ENCODE peak calls at places on chromosomes 4 and X, in eight cellular contexts. G, V, S, X, H, F, R and D are unnamed samples. For H3K79me2, the result is how much of the 10 kb centered on the place peaks cover.

GRCh38 chr4:168537556-168537955 is 40.7 kb downstream of the PALLD start:
- DNase-seq in G (no peak), V (no peak), S (peak), X (peak), H (no peak), F (no peak), R (no peak), D (no peak)

GRCh38 chr4:139167774-139168444 is 9.1 kb downstream of the ELF2 start:
- DNase-seq in G (peak), V (no peak), S (peak), X (peak), H (peak), F (peak), R (peak), D (peak)

GRCh38 chr4:47122592-47123291 is 91.4 kb downstream of the GABRB1 start:
- DNase-seq in G (peak), V (peak), S (peak), X (peak), H (peak), F (peak), R (peak), D (peak)

GRCh38 chr4:20859097-20859781 is 159.0 kb downstream of the PACRGL start:
- DNase-seq in G (no peak), V (no peak), S (no peak), X (peak), H (no peak), F (no peak), R (peak), D (no peak)

GRCh38 chr4:135368826-135369225 is 1167.2 kb upstream of the PABPC4L start:
- DNase-seq in G (no peak), V (no peak), S (no peak), X (peak), H (no peak), F (no peak), R (no peak), D (no peak)

GRCh38 chr4:14568356-14568755 is 433.9 kb upstream of the CPEB2 start:
- DNase-seq in G (no peak), V (no peak), S (no peak), X (no peak), H (no peak), F (no peak), R (no peak), D (no peak)

GRCh38 chr4:71765349-71765748 is 18.5 kb downstream of the GC start:
- DNase-seq in G (no peak), V (no peak), S (peak), X (no peak), H (no peak), F (no peak), R (no peak), D (no peak)

GRCh38 chr4:732911-733630 is 27.4 kb downstream of the PCGF3 start:
- DNase-seq in G (no peak), V (no peak), S (no peak), X (no peak), H (no peak), F (no peak), R (no peak), D (no peak)

GRCh38 chr4:181548873-181549541 is 694.2 kb upstream of the TENM3 start:
- DNase-seq in G (no peak), V (no peak), S (peak), X (peak), H (no peak), F (peak), R (no peak), D (no peak)

GRCh38 chr4:70705856-70706461 is 15.8 kb upstream of the RUFY3 start:
- DNase-seq in G (no peak), V (no peak), S (peak), X (peak), H (no peak), F (no peak), R (no peak), D (no peak)

GRCh38 chrX:134000260-134001245 is 15.2 kb upstream of the GPC3 start:
- DNase-seq in G (no peak), V (peak), S (no peak), X (no peak), H (no peak), F (no peak), R (no peak), D (no peak)

GRCh38 chr4:181569553-181569952 is 673.6 kb upstream of the TENM3 start:
- DNase-seq in G (peak), V (peak), S (peak), X (peak), H (peak), F (peak), R (peak), D (peak)

GRCh38 chr4:64581422-64581821 is 172.2 kb upstream of the TECRL start:
- DNase-seq in G (no peak), V (no peak), S (peak), X (peak), H (peak), F (no peak), R (no peak), D (no peak)

GRCh38 chrX:100685284-100685996 is 41.4 kb downstream of the SRPX2 start:
- DNase-seq in G (peak), V (peak), S (peak), X (peak), H (peak), F (peak), R (peak), D (peak)

GRCh38 chr4:152690706-152691651 is 11.2 kb upstream of the TMEM154 start:
- DNase-seq in G (no peak), V (no peak), S (peak), X (no peak), H (no peak), F (no peak), R (no peak), D (no peak)

GRCh38 chr4:30380404-30380998 is 339.7 kb upstream of the PCDH7 start:
- DNase-seq in G (peak), V (peak), S (peak), X (peak), H (peak), F (peak), R (peak), D (peak)

GRCh38 chr4:122458625-122459024 is 2.1 kb upstream of the IL2 start:
- DNase-seq in G (no peak), V (no peak), S (peak), X (peak), H (peak), F (no peak), R (no peak), D (no peak)

GRCh38 chr4:117596917-117597316 is 437.4 kb upstream of the NDST3 start:
- DNase-seq in G (no peak), V (no peak), S (no peak), X (no peak), H (no peak), F (no peak), R (no peak), D (no peak)

GRCh38 chr4:143338313-143338712 is 1.6 kb downstream of the GAB1 start:
- DNase-seq in G (no peak), V (no peak), S (peak), X (peak), H (no peak), F (no peak), R (no peak), D (no peak)

GRCh38 chr4:139988863-139989765 is 164.9 kb downstream of the MAML3 start:
- DNase-seq in G (no peak), V (peak), S (peak), X (peak), H (peak), F (peak), R (no peak), D (no peak)

GRCh38 chrX:16882702-16883486 is 12.7 kb upstream of the RBBP7 start:
- DNase-seq in G (peak), V (peak), S (peak), X (peak), H (peak), F (peak), R (peak), D (peak)

GRCh38 chr4:57078685-57079521 is 31.3 kb downstream of the IGFBP7 start:
- DNase-seq in G (no peak), V (peak), S (no peak), X (no peak), H (peak), F (no peak), R (no peak), D (no peak)

GRCh38 chrX:102712216-102712966 is at the start of gene GPRASP2:
- DNase-seq in G (no peak), V (peak), S (peak), X (peak), H (peak), F (no peak), R (peak), D (no peak)

GRCh38 chrX:115957862-115958490 is 212.6 kb upstream of the AGTR2 start:
- DNase-seq in G (peak), V (peak), S (no peak), X (peak), H (no peak), F (no peak), R (peak), D (no peak)

GRCh38 chr4:70356185-70356584 is 4.4 kb upstream of the SMR3A start:
- DNase-seq in G (no peak), V (no peak), S (no peak), X (no peak), H (no peak), F (no peak), R (no peak), D (no peak)

GRCh38 chr4:185196437-185196836 is 7.4 kb downstream of the CFAP97 start:
- DNase-seq in G (no peak), V (no peak), S (no peak), X (no peak), H (no peak), F (peak), R (no peak), D (no peak)

GRCh38 chrX:117636826-117637225 is 479.8 kb downstream of the KLHL13 start:
- DNase-seq in G (no peak), V (no peak), S (no peak), X (no peak), H (no peak), F (no peak), R (no peak), D (no peak)

GRCh38 chr4:40264497-40264896 is 67.7 kb downstream of the RHOH start:
- DNase-seq in G (no peak), V (no peak), S (peak), X (no peak), H (peak), F (no peak), R (no peak), D (no peak)

GRCh38 chrX:13937370-13938052 is 92.2 kb downstream of the GEMIN8 start:
- DNase-seq in G (no peak), V (peak), S (peak), X (no peak), H (no peak), F (no peak), R (peak), D (no peak)

GRCh38 chrX:138986866-138987265 is 275.3 kb upstream of the FGF13 start:
- DNase-seq in G (no peak), V (no peak), S (peak), X (peak), H (no peak), F (no peak), R (no peak), D (no peak)

GRCh38 chr4:107512549-107512948 is 207.5 kb downstream of the PAPSS1 start:
- DNase-seq in G (no peak), V (no peak), S (no peak), X (no peak), H (no peak), F (no peak), R (no peak), D (no peak)

GRCh38 chrX:124829930-124830329 is 483.6 kb downstream of the SH2D1A start:
- DNase-seq in G (no peak), V (no peak), S (no peak), X (no peak), H (no peak), F (no peak), R (no peak), D (peak)

GRCh38 chr4:6281436-6282144 is 11.9 kb downstream of the WFS1 start:
- DNase-seq in G (no peak), V (no peak), S (no peak), X (no peak), H (no peak), F (no peak), R (no peak), D (no peak)

GRCh38 chr4:177699365-177700213 is 257.4 kb upstream of the AGA start:
- DNase-seq in G (no peak), V (no peak), S (peak), X (peak), H (no peak), F (no peak), R (no peak), D (no peak)

DNA sequence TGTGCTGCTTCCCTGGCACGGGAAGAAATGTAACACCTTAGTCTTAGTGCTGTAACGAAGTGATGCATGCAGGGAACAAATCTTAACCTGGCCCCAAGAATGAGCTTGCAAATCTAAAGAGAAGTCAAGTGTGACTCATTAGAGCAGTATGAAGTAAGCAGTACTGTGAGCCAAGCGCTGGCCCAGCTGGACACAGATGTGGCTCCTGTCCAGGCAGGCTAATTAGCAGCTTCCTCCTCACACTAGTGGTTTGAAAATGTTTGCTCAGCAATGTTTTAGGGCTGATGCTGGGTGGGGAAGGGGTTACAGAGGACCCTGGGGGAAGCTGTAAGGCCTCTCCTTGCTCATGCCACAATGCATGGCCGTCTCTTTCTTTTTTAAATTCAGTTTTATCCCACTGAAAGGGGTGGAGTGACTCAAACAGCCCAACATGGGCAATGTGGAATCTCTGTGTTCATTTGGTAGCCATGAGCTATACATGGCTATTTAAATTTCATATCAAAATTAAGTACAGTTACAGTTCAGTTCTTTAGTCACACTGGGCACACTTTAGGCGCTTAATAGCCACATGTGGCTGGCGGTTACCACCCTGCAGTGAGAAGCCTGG is 48.9 kb downstream of the MAP7D2 start:
- DNase-seq in G (no peak), V (no peak), S (peak), X (peak), H (peak), F (peak), R (peak), D (no peak)
- TF ChIP-seq EZH2phosphoT487 in G (no peak), V (no peak), S (no peak), X (no peak), H (no peak), F (no peak), R (no peak), D (no peak)

GRCh38 chr4:7828926-7829325 is 110.7 kb downstream of the AFAP1 start:
- DNase-seq in G (no peak), V (no peak), S (peak), X (no peak), H (no peak), F (no peak), R (no peak), D (no peak)

GRCh38 chr4:7830747-7831146 is 108.9 kb downstream of the AFAP1 start:
- DNase-seq in G (no peak), V (no peak), S (no peak), X (no peak), H (no peak), F (no peak), R (no peak), D (no peak)

GRCh38 chr4:7831330-7831729 is 108.3 kb downstream of the AFAP1 start:
- DNase-seq in G (peak), V (no peak), S (peak), X (no peak), H (no peak), F (no peak), R (no peak), D (no peak)

GRCh38 chr4:7828011-7828720 is 111.5 kb downstream of the AFAP1 start:
- DNase-seq in G (peak), V (no peak), S (peak), X (peak), H (peak), F (no peak), R (peak), D (no peak)

GRCh38 chr4:7829687-7830580 is 109.7 kb downstream of the AFAP1 start:
- DNase-seq in G (no peak), V (no peak), S (no peak), X (no peak), H (no peak), F (no peak), R (no peak), D (no peak)
- H3K79me2 ChIP-seq in G (under half), V (under half), S (half or more), X (half or more), H (under half), F (under half), R (half or more), D (under half)

GRCh38 chrX:108397627-108398392 is 40.4 kb downstream of the COL4A6 start:
- DNase-seq in G (no peak), V (no peak), S (peak), X (peak), H (no peak), F (no peak), R (no peak), D (no peak)

GRCh38 chrX:108396188-108396885 is 41.9 kb downstream of the COL4A6 start:
- DNase-seq in G (no peak), V (no peak), S (peak), X (peak), H (peak), F (peak), R (no peak), D (no peak)

GRCh38 chrX:108396986-108397385 is 41.2 kb downstream of the COL4A6 start:
- DNase-seq in G (no peak), V (no peak), S (no peak), X (no peak), H (no peak), F (no peak), R (no peak), D (no peak)

DNA sequence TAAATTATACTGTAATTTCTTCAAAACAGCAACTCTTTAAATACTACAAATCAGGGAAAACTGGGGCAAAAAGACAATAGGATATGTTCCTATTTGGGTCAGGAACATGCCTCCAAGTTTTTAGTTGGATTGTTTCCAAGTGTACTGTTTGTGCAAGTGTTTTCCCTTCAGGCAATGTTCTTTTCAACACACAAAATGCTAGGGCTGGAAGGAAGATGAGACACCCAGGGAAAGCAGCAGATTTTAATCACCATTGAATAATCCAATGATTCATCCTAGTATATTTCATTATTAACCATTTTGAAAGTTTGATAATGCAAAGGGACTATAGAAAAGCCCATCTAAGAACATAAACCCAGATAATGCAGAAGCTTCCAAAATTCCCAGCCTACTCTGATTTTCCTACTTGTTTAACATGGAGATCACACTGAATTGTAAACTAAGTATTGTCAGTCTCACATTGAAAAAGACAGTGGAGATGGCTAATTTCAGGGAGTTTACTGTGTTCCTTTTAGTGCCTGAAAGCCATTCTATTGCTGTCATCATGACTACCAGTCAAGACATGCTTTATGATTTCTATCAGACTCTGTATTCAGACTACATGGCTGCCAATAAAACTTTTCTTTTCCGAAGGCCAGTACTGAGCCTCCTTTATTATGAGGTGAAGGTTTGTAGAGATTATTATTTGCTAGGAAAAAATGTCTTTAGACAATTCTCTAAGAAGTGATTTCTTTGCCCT is 38.6 kb downstream of the COL4A6 start:
- DNase-seq in G (no peak), V (no peak), S (peak), X (peak), H (no peak), F (no peak), R (no peak), D (no peak)
- H2AFZ ChIP-seq in G (no peak), V (no peak), S (no peak), X (peak), H (no peak), F (peak), R (no peak), D (no peak)

DNA sequence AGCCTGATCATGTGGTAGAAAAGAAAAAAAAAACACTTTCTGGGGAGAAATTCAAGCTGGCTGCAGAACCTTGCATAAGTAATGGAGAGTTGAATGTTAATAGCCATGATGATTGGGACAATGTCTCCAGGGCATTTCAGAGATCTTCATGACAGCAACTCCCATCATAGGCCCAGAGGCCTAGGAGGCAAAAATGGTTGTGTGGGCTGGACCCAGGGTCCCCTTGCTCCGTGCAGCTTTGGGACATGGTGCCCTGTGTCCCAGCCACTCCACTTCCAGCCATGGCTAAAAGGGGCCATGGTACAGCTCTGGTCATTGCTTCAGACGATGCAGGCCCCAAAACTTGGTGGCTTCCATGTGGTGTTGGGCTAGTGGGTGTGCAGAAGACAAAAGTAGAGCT is 1170.9 kb downstream of the C4orf33 start:
- DNase-seq in G (no peak), V (no peak), S (no peak), X (no peak), H (no peak), F (no peak), R (no peak), D (no peak)
- TF ChIP-seq EZH2phosphoT487 in G (no peak), V (no peak), S (no peak), X (no peak), H (no peak), F (no peak), R (no peak), D (no peak)

GRCh38 chr4:2873329-2873728 is 29.7 kb downstream of the ADD1 start:
- DNase-seq in G (no peak), V (no peak), S (no peak), X (no peak), H (no peak), F (no peak), R (no peak), D (no peak)
- H3K79me2 ChIP-seq in G (half or more), V (half or more), S (half or more), X (under half), H (half or more), F (half or more), R (half or more), D (under half)

GRCh38 chr4:87734084-87734483 is 65.3 kb upstream of the IBSP start:
- DNase-seq in G (no peak), V (no peak), S (no peak), X (no peak), H (no peak), F (no peak), R (no peak), D (no peak)

GRCh38 chr4:87734936-87735335 is 64.4 kb upstream of the IBSP start:
- DNase-seq in G (no peak), V (no peak), S (no peak), X (peak), H (no peak), F (no peak), R (no peak), D (no peak)

GRCh38 chr4:87732033-87732770 is 67.2 kb upstream of the IBSP start:
- DNase-seq in G (no peak), V (no peak), S (peak), X (peak), H (no peak), F (no peak), R (no peak), D (no peak)
- H2AFZ ChIP-seq in G (no peak), V (no peak), S (no peak), X (no peak), H (no peak), F (no peak), R (no peak), D (no peak)